ENCODE peak calls at places on chromosome 7, in five cellular contexts. One of them, this sample, is unnamed.

GRCh38 chr7:28573059-28573553 is 160.8 kb downstream of the CREB5 start:
- DNase-seq in kidney epithelial cell: no peak
- DNase-seq in choroid plexus epithelial cell: peak
- DNase-seq in cardiac muscle cell: no peak
- DNase-seq in thyroid gland: peak
- DNase-seq in this sample: peak

GRCh38 chr7:140230862-140231778 is 54.3 kb upstream of the KDM7A start:
- DNase-seq in kidney epithelial cell: no peak
- DNase-seq in choroid plexus epithelial cell: peak
- DNase-seq in cardiac muscle cell: peak
- DNase-seq in thyroid gland: peak
- DNase-seq in this sample: peak

GRCh38 chr7:106015586-106016218 is 52.6 kb downstream of the CDHR3 start:
- DNase-seq in kidney epithelial cell: no peak
- DNase-seq in choroid plexus epithelial cell: peak
- DNase-seq in cardiac muscle cell: no peak
- DNase-seq in thyroid gland: peak
- DNase-seq in this sample: no peak

GRCh38 chr7:727806-728460 is 852 bp upstream of the PRKAR1B start:
- DNase-seq in kidney epithelial cell: no peak
- DNase-seq in choroid plexus epithelial cell: peak
- DNase-seq in cardiac muscle cell: no peak
- DNase-seq in thyroid gland: no peak
- DNase-seq in this sample: no peak

GRCh38 chr7:41130021-41130420 is 572.9 kb downstream of the INHBA start:
- DNase-seq in kidney epithelial cell: no peak
- DNase-seq in choroid plexus epithelial cell: no peak
- DNase-seq in cardiac muscle cell: no peak
- DNase-seq in thyroid gland: no peak
- DNase-seq in this sample: no peak

GRCh38 chr7:152761116-152761748 is 1.7 kb downstream of the ACTR3B start:
- DNase-seq in kidney epithelial cell: peak
- DNase-seq in choroid plexus epithelial cell: peak
- DNase-seq in cardiac muscle cell: no peak
- DNase-seq in thyroid gland: no peak
- DNase-seq in this sample: no peak

GRCh38 chr7:79822620-79823240 is 311.9 kb upstream of the GNAI1 start:
- DNase-seq in kidney epithelial cell: no peak
- DNase-seq in choroid plexus epithelial cell: no peak
- DNase-seq in cardiac muscle cell: no peak
- DNase-seq in thyroid gland: no peak
- DNase-seq in this sample: no peak

GRCh38 chr7:115122388-115122787 is 200.5 kb downstream of the MDFIC start:
- DNase-seq in kidney epithelial cell: no peak
- DNase-seq in choroid plexus epithelial cell: no peak
- DNase-seq in cardiac muscle cell: no peak
- DNase-seq in thyroid gland: no peak
- DNase-seq in this sample: no peak

GRCh38 chr7:107355616-107356015 is 114.2 kb upstream of the GPR22 start:
- DNase-seq in kidney epithelial cell: peak
- DNase-seq in choroid plexus epithelial cell: peak
- DNase-seq in cardiac muscle cell: no peak
- DNase-seq in thyroid gland: no peak
- DNase-seq in this sample: no peak

GRCh38 chr7:33853361-33854062 is 51.8 kb upstream of the BMPER start:
- DNase-seq in kidney epithelial cell: no peak
- DNase-seq in choroid plexus epithelial cell: peak
- DNase-seq in cardiac muscle cell: no peak
- DNase-seq in thyroid gland: no peak
- DNase-seq in this sample: no peak

GRCh38 chr7:98165827-98166667 is 45.2 kb upstream of the BHLHA15 start:
- DNase-seq in kidney epithelial cell: no peak
- DNase-seq in choroid plexus epithelial cell: peak
- DNase-seq in cardiac muscle cell: peak
- DNase-seq in thyroid gland: peak
- DNase-seq in this sample: peak

GRCh38 chr7:78039791-78040776 is 241.5 kb downstream of the PHTF2 start:
- DNase-seq in kidney epithelial cell: no peak
- DNase-seq in choroid plexus epithelial cell: peak
- DNase-seq in cardiac muscle cell: no peak
- DNase-seq in thyroid gland: no peak
- DNase-seq in this sample: peak

GRCh38 chr7:35802649-35803048 is 1.8 kb downstream of the SEPTIN7 start:
- DNase-seq in kidney epithelial cell: no peak
- DNase-seq in choroid plexus epithelial cell: no peak
- DNase-seq in cardiac muscle cell: peak
- DNase-seq in thyroid gland: no peak
- DNase-seq in this sample: no peak

GRCh38 chr7:131090866-131091692 is 236.6 kb upstream of the MKLN1 start:
- DNase-seq in kidney epithelial cell: no peak
- DNase-seq in choroid plexus epithelial cell: no peak
- DNase-seq in cardiac muscle cell: no peak
- DNase-seq in thyroid gland: no peak
- DNase-seq in this sample: no peak

GRCh38 chr7:4722960-4723359 is 40.9 kb downstream of the FOXK1 start:
- DNase-seq in kidney epithelial cell: no peak
- DNase-seq in choroid plexus epithelial cell: no peak
- DNase-seq in cardiac muscle cell: no peak
- DNase-seq in thyroid gland: no peak
- DNase-seq in this sample: no peak

GRCh38 chr7:92644406-92645113 is 54.4 kb upstream of the FAM133B start:
- DNase-seq in kidney epithelial cell: no peak
- DNase-seq in choroid plexus epithelial cell: peak
- DNase-seq in cardiac muscle cell: peak
- DNase-seq in thyroid gland: no peak
- DNase-seq in this sample: no peak

GRCh38 chr7:31336202-31337035 is 4.1 kb downstream of the NEUROD6 start:
- DNase-seq in kidney epithelial cell: no peak
- DNase-seq in choroid plexus epithelial cell: no peak
- DNase-seq in cardiac muscle cell: peak
- DNase-seq in thyroid gland: no peak
- DNase-seq in this sample: no peak
- TF ChIP-seq CTCF in kidney epithelial cell: no peak
- TF ChIP-seq CTCF in choroid plexus epithelial cell: no peak
- TF ChIP-seq CTCF in cardiac muscle cell: no peak
- TF ChIP-seq CTCF in thyroid gland: no peak
- TF ChIP-seq CTCF in this sample: no peak

GRCh38 chr7:55553087-55553345 is 19.3 kb downstream of the VOPP1 start:
- DNase-seq in kidney epithelial cell: no peak
- DNase-seq in choroid plexus epithelial cell: no peak
- DNase-seq in cardiac muscle cell: no peak
- DNase-seq in thyroid gland: no peak
- DNase-seq in this sample: no peak
- H3K4me3 ChIP-seq in kidney epithelial cell: no peak
- H3K4me3 ChIP-seq in choroid plexus epithelial cell: no peak
- H3K4me3 ChIP-seq in cardiac muscle cell: no peak
- H3K4me3 ChIP-seq in thyroid gland: no peak
- H3K4me3 ChIP-seq in this sample: no peak

GRCh38 chr7:66110861-66111260 is 3.8 kb upstream of the CRCP start:
- DNase-seq in kidney epithelial cell: peak
- DNase-seq in choroid plexus epithelial cell: peak
- DNase-seq in cardiac muscle cell: no peak
- DNase-seq in thyroid gland: no peak
- DNase-seq in this sample: no peak

GRCh38 chr7:66118603-66119002 is 4.0 kb downstream of the CRCP start:
- DNase-seq in kidney epithelial cell: no peak
- DNase-seq in choroid plexus epithelial cell: no peak
- DNase-seq in cardiac muscle cell: no peak
- DNase-seq in thyroid gland: no peak
- DNase-seq in this sample: no peak

GRCh38 chr7:66119502-66119901 is 4.9 kb downstream of the CRCP start:
- DNase-seq in kidney epithelial cell: no peak
- DNase-seq in choroid plexus epithelial cell: no peak
- DNase-seq in cardiac muscle cell: no peak
- DNase-seq in thyroid gland: no peak
- DNase-seq in this sample: no peak

GRCh38 chr7:66114743-66115727 is at the start of gene CRCP:
- DNase-seq in kidney epithelial cell: no peak
- DNase-seq in choroid plexus epithelial cell: peak
- DNase-seq in cardiac muscle cell: peak
- DNase-seq in thyroid gland: peak
- DNase-seq in this sample: peak
- TF ChIP-seq CTCF in kidney epithelial cell: peak
- TF ChIP-seq CTCF in choroid plexus epithelial cell: peak
- TF ChIP-seq CTCF in cardiac muscle cell: peak
- TF ChIP-seq CTCF in thyroid gland: no peak
- TF ChIP-seq CTCF in this sample: peak

GRCh38 chr7:64881461-64882287 is 21.4 kb upstream of the ZNF273 start:
- DNase-seq in kidney epithelial cell: no peak
- DNase-seq in choroid plexus epithelial cell: no peak
- DNase-seq in cardiac muscle cell: no peak
- DNase-seq in thyroid gland: peak
- DNase-seq in this sample: no peak
- H3K4me3 ChIP-seq in kidney epithelial cell: no peak
- H3K4me3 ChIP-seq in choroid plexus epithelial cell: no peak
- H3K4me3 ChIP-seq in cardiac muscle cell: no peak
- H3K4me3 ChIP-seq in thyroid gland: no peak
- H3K4me3 ChIP-seq in this sample: no peak

GRCh38 chr7:32765185-32765584 is 126.4 kb downstream of the KBTBD2 start:
- DNase-seq in kidney epithelial cell: no peak
- DNase-seq in choroid plexus epithelial cell: no peak
- DNase-seq in cardiac muscle cell: no peak
- DNase-seq in thyroid gland: no peak
- DNase-seq in this sample: no peak

GRCh38 chr7:32762321-32762669 is 129.3 kb downstream of the KBTBD2 start:
- DNase-seq in kidney epithelial cell: no peak
- DNase-seq in choroid plexus epithelial cell: no peak
- DNase-seq in cardiac muscle cell: no peak
- DNase-seq in thyroid gland: no peak
- DNase-seq in this sample: no peak

GRCh38 chr7:32762894-32763293 is 128.7 kb downstream of the KBTBD2 start:
- DNase-seq in kidney epithelial cell: no peak
- DNase-seq in choroid plexus epithelial cell: no peak
- DNase-seq in cardiac muscle cell: no peak
- DNase-seq in thyroid gland: no peak
- DNase-seq in this sample: no peak

GRCh38 chr7:32761451-32762320 is 129.9 kb downstream of the KBTBD2 start:
- DNase-seq in kidney epithelial cell: no peak
- DNase-seq in choroid plexus epithelial cell: peak
- DNase-seq in cardiac muscle cell: no peak
- DNase-seq in thyroid gland: peak
- DNase-seq in this sample: no peak
- TF ChIP-seq CTCF in kidney epithelial cell: peak
- TF ChIP-seq CTCF in choroid plexus epithelial cell: peak
- TF ChIP-seq CTCF in cardiac muscle cell: peak
- TF ChIP-seq CTCF in thyroid gland: no peak
- TF ChIP-seq CTCF in this sample: no peak